ENCODE peak calls at places on chromosome 19, in five cellular contexts. P, F, D, O and A are unnamed samples.

GRCh38 chr19:38812004-38812840 is 523 bp downstream of the LGALS4 start:
- DNase-seq in F (no peak), P (no peak), O (no peak), D (no peak), A (peak; percentile 68)

GRCh38 chr19:30381366-30381765 is 9.2 kb downstream of the ZNF536 start:
- DNase-seq in O (no peak), D (no peak), F (no peak), P (no peak), A (no peak)

GRCh38 chr19:14575428-14575980 is 3.6 kb upstream of the NDUFB7 start:
- DNase-seq in P (no peak), D (no peak), O (no peak), F (no peak), A (peak; percentile 49)

GRCh38 chr19:33301011-33301899 is 1.1 kb downstream of the CEBPA start:
- DNase-seq in F (no peak), D (no peak), O (no peak), P (no peak), A (peak; percentile 78)

GRCh38 chr19:29263305-29264080 is 50.5 kb upstream of the UQCRFS1 start:
- DNase-seq in P (peak; percentile 64), D (peak; percentile 85), O (peak; percentile 17), F (no peak), A (no peak)

GRCh38 chr19:42524250-42524649 is 4.0 kb downstream of the CEACAM1 start:
- DNase-seq in D (no peak), P (no peak), F (no peak), O (no peak), A (no peak)

GRCh38 chr19:28971011-28971410 is 241.9 kb downstream of the UQCRFS1 start:
- DNase-seq in F (no peak), D (no peak), O (peak; percentile 34), P (no peak), A (no peak)

GRCh38 chr19:4744451-4745170 is 21.0 kb upstream of the DPP9 start:
- DNase-seq in O (peak; percentile 95), D (no peak), F (no peak), P (peak; percentile 74), A (peak; percentile 98)

GRCh38 chr19:31725051-31725450 is 375.8 kb upstream of the TSHZ3 start:
- DNase-seq in D (no peak), O (no peak), P (peak; percentile 23), F (no peak), A (no peak)

GRCh38 chr19:42555317-42555716 is 27.0 kb upstream of the CEACAM1 start:
- DNase-seq in O (no peak), P (no peak), D (no peak), F (no peak), A (peak; percentile 19)

GRCh38 chr19:56504581-56504980 is 3.1 kb upstream of the ZNF471 start:
- DNase-seq in O (peak; percentile 68), D (no peak), P (no peak), F (no peak), A (peak; percentile 5)

GRCh38 chr19:3163230-3163886 is 15.2 kb upstream of the S1PR4 start:
- DNase-seq in O (peak; percentile 43), F (no peak), D (peak; percentile 92), P (peak; percentile 84), A (peak; percentile 94)

GRCh38 chr19:33399745-33400681 is 26.5 kb downstream of the CEBPG start:
- DNase-seq in P (no peak), O (no peak), F (no peak), D (no peak), A (peak; percentile 73)

GRCh38 chr19:50223439-50223716 is 20.0 kb downstream of the MYH14 start:
- DNase-seq in F (no peak), P (no peak), O (no peak), D (no peak), A (peak; percentile 30)

GRCh38 chr19:33245948-33246728 is 20.5 kb upstream of the SLC7A10 start:
- DNase-seq in O (no peak), P (no peak), D (peak; percentile 70), F (no peak), A (no peak)

GRCh38 chr19:50693064-50693975 is 26.3 kb downstream of the SHANK1 start:
- DNase-seq in F (no peak), D (no peak), P (no peak), O (no peak), A (no peak)

GRCh38 chr19:18469245-18470107 is 31.5 kb upstream of the ISYNA1 start:
- DNase-seq in P (peak; percentile 79), O (peak; percentile 66), F (no peak), D (peak; percentile 87), A (peak; percentile 96)

GRCh38 chr19:49431330-49431749 is 6.2 kb downstream of the GFY start:
- DNase-seq in P (no peak), D (peak; percentile 87), O (no peak), F (no peak), A (peak; percentile 78)

GRCh38 chr19:19107663-19108062 is 30.6 kb downstream of the TMEM161A start:
- DNase-seq in O (no peak), F (no peak), P (no peak), D (no peak), A (peak; percentile 63)

GRCh38 chr19:4547303-4548237 is 7.7 kb upstream of the LRG1 start:
- DNase-seq in P (peak; percentile 6), F (no peak), O (no peak), D (peak; percentile 68), A (no peak)

GRCh38 chr19:38693380-38694223 is 46.2 kb downstream of the ACTN4 start:
- DNase-seq in P (no peak), D (no peak), O (peak; percentile 63), F (peak; percentile 84), A (peak; percentile 95)

GRCh38 chr19:31761281-31761913 is 412.2 kb upstream of the TSHZ3 start:
- DNase-seq in F (no peak), O (no peak), D (no peak), P (no peak), A (no peak)

GRCh38 chr19:5692785-5693194 is 2.7 kb downstream of the RPL36 start:
- DNase-seq in F (no peak), P (peak; percentile 4), O (no peak), D (no peak), A (peak; percentile 75)

GRCh38 chr19:53942001-53942786 is 20.5 kb upstream of the CACNG8 start:
- DNase-seq in D (peak; percentile 46), P (peak; percentile 24), O (no peak), F (no peak), A (peak; percentile 78)

GRCh38 chr19:19155495-19156219 is 14.4 kb downstream of the MEF2B start:
- DNase-seq in D (peak; percentile 97), O (no peak), P (no peak), F (no peak), A (no peak)

GRCh38 chr19:7868671-7869452 is 5.3 kb downstream of the PRR36 start:
- DNase-seq in F (no peak), O (peak; percentile 44), P (peak; percentile 93), D (peak; percentile 83), A (peak; percentile 98)

GRCh38 chr19:15577184-15577771 is 37.7 kb upstream of the CYP4F8 start:
- DNase-seq in P (no peak), O (no peak), F (no peak), D (no peak), A (no peak)

GRCh38 chr19:51354742-51355148 is 11.4 kb downstream of the ETFB start:
- DNase-seq in P (peak; percentile 79), D (no peak), O (peak; percentile 19), F (no peak), A (no peak)

GRCh38 chr19:28715157-28715556 is 497.8 kb downstream of the UQCRFS1 start:
- DNase-seq in O (no peak), D (no peak), P (no peak), F (no peak), A (no peak)

GRCh38 chr19:13986348-13986904 is 19.7 kb downstream of the RFX1 start:
- DNase-seq in P (peak; percentile 42), D (peak; percentile 98), F (no peak), O (peak; percentile 72), A (peak; percentile 100)

GRCh38 chr19:39052846-39053245 is 20.5 kb upstream of the FBXO27 start:
- DNase-seq in P (no peak), O (no peak), D (no peak), F (no peak), A (peak; percentile 3)

DNA sequence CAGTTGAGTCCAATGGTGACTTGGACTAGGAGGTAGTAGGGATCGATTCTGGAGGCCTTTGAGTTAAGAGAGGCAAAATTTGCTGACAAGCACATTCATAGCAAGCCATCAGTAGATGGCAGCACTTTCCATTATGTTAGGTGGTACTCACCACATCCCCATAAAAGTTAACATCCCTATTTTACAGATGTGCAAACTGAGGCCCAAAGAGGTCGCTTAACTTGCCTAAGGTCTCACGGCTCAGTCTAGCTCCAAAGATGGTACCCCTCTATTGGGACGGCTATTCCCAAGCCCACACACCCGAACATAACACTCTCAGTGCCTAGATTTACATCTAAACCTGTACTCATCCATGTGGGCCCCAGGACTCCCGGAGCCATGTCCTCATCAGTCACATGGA is 21.5 kb upstream of the FOSB start:
- DNase-seq in D (peak; percentile 75), P (peak; percentile 41), F (no peak), O (peak; percentile 52), A (peak; percentile 72)
- H3K4me1 ChIP-seq in D (peaks cover 49% of the 10 kb centered on the region), P (peaks cover 16% of the 10 kb centered on the region), F (peaks cover 65% of the 10 kb centered on the region), O (peaks cover 15% of the 10 kb centered on the region), A (peaks cover 24% of the 10 kb centered on the region)

DNA sequence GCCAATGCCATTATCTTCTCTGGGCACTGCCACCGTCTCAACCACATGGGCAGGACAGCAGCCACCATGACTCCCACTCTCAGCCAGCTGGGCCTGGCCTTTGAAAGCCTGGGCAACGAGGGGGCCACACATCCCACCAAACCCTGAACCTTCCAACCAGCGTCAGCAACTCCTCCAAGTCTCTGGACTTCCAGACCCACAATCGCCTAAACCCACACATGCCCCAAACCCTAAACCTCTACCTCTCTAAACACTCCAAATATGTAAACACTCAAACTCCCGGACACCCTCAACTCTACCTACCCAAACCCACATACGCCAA is 949 bp downstream of the C3 start:
- DNase-seq in D (no peak), O (no peak), F (no peak), P (no peak), A (peak; percentile 39)
- H2AFZ ChIP-seq in D (no peak overlapping the region), O (no peak overlapping the region), F (no peak overlapping the region), P (no peak overlapping the region), A (no peak overlapping the region)

GRCh38 chr19:1862068-1862423 is 1.3 kb downstream of the KLF16 start:
- DNase-seq in F (no peak), P (no peak), D (no peak), O (no peak), A (peak; percentile 95)

GRCh38 chr19:1863308-1863637 is at the start of gene KLF16:
- DNase-seq in P (no peak), O (no peak), D (no peak), F (no peak), A (no peak)

GRCh38 chr19:1863638-1864479 is 480 bp upstream of the KLF16 start:
- DNase-seq in D (peak; percentile 98), P (peak; percentile 97), O (peak; percentile 92), F (no peak), A (peak; percentile 100)

GRCh38 chr19:1861599-1862031 is 1.8 kb downstream of the KLF16 start:
- DNase-seq in P (no peak), O (no peak), F (no peak), D (peak; percentile 58), A (no peak)

GRCh38 chr19:1862424-1863307 is 713 bp downstream of the KLF16 start:
- DNase-seq in D (peak; percentile 82), O (no peak), P (peak; percentile 75), F (no peak), A (peak; percentile 99)
- H3K4me1 ChIP-seq in D (peaks cover 45% of the 10 kb centered on the region), O (peaks cover 28% of the 10 kb centered on the region), P (peaks cover 50% of the 10 kb centered on the region), F (peaks cover 36% of the 10 kb centered on the region), A (peaks cover 22% of the 10 kb centered on the region)

DNA sequence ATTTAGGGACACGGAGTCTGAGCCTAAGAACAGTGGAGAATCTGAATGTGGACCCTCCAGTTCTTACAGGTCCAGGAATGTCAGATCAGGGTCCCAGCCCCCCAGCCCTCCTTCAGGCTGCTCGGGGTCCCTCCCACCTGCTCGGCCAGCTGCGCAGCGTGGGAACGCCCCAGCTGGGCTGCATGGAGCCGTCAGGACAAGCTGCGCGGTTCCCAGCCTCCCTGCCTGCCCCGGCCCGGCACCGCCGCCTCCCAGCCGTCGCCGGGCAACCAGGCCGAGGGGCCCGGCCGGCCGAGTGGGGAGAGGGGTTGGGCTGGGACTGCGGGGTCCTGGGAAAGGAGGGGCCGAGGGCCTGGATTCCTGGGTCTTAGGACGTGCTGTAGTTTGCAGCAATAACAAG is 710 bp upstream of the KIRREL2 start:
- DNase-seq in O (no peak), F (no peak), P (peak; percentile 32), D (no peak), A (no peak)
- H2AFZ ChIP-seq in O (no peak overlapping the region), F (no peak overlapping the region), P (peak overlapping the region; percentile 65), D (no peak overlapping the region), A (no peak overlapping the region)